ENCODE peak calls at places on chromosomes 3 and 15, in ten cellular contexts. One of them, this sample, is unnamed.

GRCh38 chr3:52108302-52109232 is 45.7 kb downstream of the POC1A start:
- DNase-seq in DND-41: no peak
- DNase-seq in K562: peak
- DNase-seq in dorsolateral prefrontal cortex: peak
- DNase-seq in activated B cell treated with CpG ODN at 0.5 μM for 24 hours: no peak
- DNase-seq in lower leg skin: no peak
- DNase-seq in A549: no peak
- DNase-seq in GM12865: no peak
- DNase-seq in ovary: no peak
- DNase-seq in cardiac fibroblast: peak
- DNase-seq in this sample: no peak

GRCh38 chr15:76903251-76903681 is 1.9 kb downstream of the SCAPER start:
- DNase-seq in lower leg skin: no peak
- DNase-seq in GM12865: peak
- DNase-seq in ovary: no peak
- DNase-seq in activated B cell treated with CpG ODN at 0.5 μM for 24 hours: no peak
- DNase-seq in cardiac fibroblast: peak
- DNase-seq in DND-41: peak
- DNase-seq in K562: no peak
- DNase-seq in A549: peak
- DNase-seq in dorsolateral prefrontal cortex: no peak
- DNase-seq in this sample: peak

GRCh38 chr15:28118531-28118930 is 19.4 kb upstream of the OCA2 start:
- DNase-seq in cardiac fibroblast: no peak
- DNase-seq in ovary: no peak
- DNase-seq in GM12865: no peak
- DNase-seq in dorsolateral prefrontal cortex: no peak
- DNase-seq in K562: no peak
- DNase-seq in lower leg skin: peak
- DNase-seq in activated B cell treated with CpG ODN at 0.5 μM for 24 hours: no peak
- DNase-seq in DND-41: no peak
- DNase-seq in A549: no peak
- DNase-seq in this sample: no peak

GRCh38 chr15:65580287-65580686 is 30.6 kb downstream of the INTS14 start:
- DNase-seq in lower leg skin: no peak
- DNase-seq in dorsolateral prefrontal cortex: no peak
- DNase-seq in DND-41: no peak
- DNase-seq in A549: peak
- DNase-seq in K562: no peak
- DNase-seq in GM12865: no peak
- DNase-seq in cardiac fibroblast: peak
- DNase-seq in activated B cell treated with CpG ODN at 0.5 μM for 24 hours: no peak
- DNase-seq in ovary: no peak
- DNase-seq in this sample: no peak

GRCh38 chr15:70853270-70853854 is 595 bp downstream of the LARP6 start:
- DNase-seq in ovary: peak
- DNase-seq in dorsolateral prefrontal cortex: no peak
- DNase-seq in cardiac fibroblast: peak
- DNase-seq in DND-41: no peak
- DNase-seq in activated B cell treated with CpG ODN at 0.5 μM for 24 hours: no peak
- DNase-seq in K562: no peak
- DNase-seq in lower leg skin: peak
- DNase-seq in A549: no peak
- DNase-seq in GM12865: peak
- DNase-seq in this sample: peak

GRCh38 chr3:137121704-137122314 is 164.0 kb downstream of the IL20RB start:
- DNase-seq in activated B cell treated with CpG ODN at 0.5 μM for 24 hours: no peak
- DNase-seq in cardiac fibroblast: peak
- DNase-seq in dorsolateral prefrontal cortex: no peak
- DNase-seq in ovary: no peak
- DNase-seq in A549: peak
- DNase-seq in K562: peak
- DNase-seq in DND-41: peak
- DNase-seq in GM12865: peak
- DNase-seq in lower leg skin: no peak
- DNase-seq in this sample: peak

GRCh38 chr3:13600950-13601691 is 52.2 kb downstream of the FBLN2 start:
- DNase-seq in GM12865: no peak
- DNase-seq in A549: peak
- DNase-seq in dorsolateral prefrontal cortex: peak
- DNase-seq in activated B cell treated with CpG ODN at 0.5 μM for 24 hours: no peak
- DNase-seq in DND-41: no peak
- DNase-seq in cardiac fibroblast: peak
- DNase-seq in lower leg skin: no peak
- DNase-seq in ovary: no peak
- DNase-seq in K562: no peak
- DNase-seq in this sample: no peak

GRCh38 chr3:49738067-49738713 is 14.4 kb upstream of the GMPPB start:
- DNase-seq in ovary: no peak
- DNase-seq in dorsolateral prefrontal cortex: no peak
- DNase-seq in K562: no peak
- DNase-seq in lower leg skin: peak
- DNase-seq in activated B cell treated with CpG ODN at 0.5 μM for 24 hours: no peak
- DNase-seq in DND-41: no peak
- DNase-seq in cardiac fibroblast: no peak
- DNase-seq in GM12865: no peak
- DNase-seq in A549: no peak
- DNase-seq in this sample: no peak

GRCh38 chr15:89998141-89998661 is 2.9 kb upstream of the ZNF710 start:
- DNase-seq in A549: peak
- DNase-seq in dorsolateral prefrontal cortex: no peak
- DNase-seq in lower leg skin: no peak
- DNase-seq in GM12865: no peak
- DNase-seq in K562: peak
- DNase-seq in DND-41: no peak
- DNase-seq in activated B cell treated with CpG ODN at 0.5 μM for 24 hours: no peak
- DNase-seq in ovary: no peak
- DNase-seq in cardiac fibroblast: no peak
- DNase-seq in this sample: no peak

GRCh38 chr3:30667250-30667585 is 60.8 kb downstream of the TGFBR2 start:
- DNase-seq in A549: no peak
- DNase-seq in cardiac fibroblast: no peak
- DNase-seq in DND-41: peak
- DNase-seq in ovary: no peak
- DNase-seq in lower leg skin: no peak
- DNase-seq in GM12865: no peak
- DNase-seq in activated B cell treated with CpG ODN at 0.5 μM for 24 hours: no peak
- DNase-seq in K562: no peak
- DNase-seq in dorsolateral prefrontal cortex: no peak
- DNase-seq in this sample: no peak

GRCh38 chr15:77455696-77456293 is 35.1 kb downstream of the HMG20A start:
- DNase-seq in ovary: no peak
- DNase-seq in GM12865: peak
- DNase-seq in dorsolateral prefrontal cortex: no peak
- DNase-seq in A549: no peak
- DNase-seq in DND-41: no peak
- DNase-seq in K562: no peak
- DNase-seq in activated B cell treated with CpG ODN at 0.5 μM for 24 hours: no peak
- DNase-seq in cardiac fibroblast: peak
- DNase-seq in lower leg skin: no peak
- DNase-seq in this sample: no peak

GRCh38 chr15:31265871-31266711 is 60.5 kb upstream of the KLF13 start:
- DNase-seq in cardiac fibroblast: peak
- DNase-seq in ovary: no peak
- DNase-seq in K562: no peak
- DNase-seq in activated B cell treated with CpG ODN at 0.5 μM for 24 hours: peak
- DNase-seq in lower leg skin: peak
- DNase-seq in dorsolateral prefrontal cortex: peak
- DNase-seq in DND-41: peak
- DNase-seq in GM12865: peak
- DNase-seq in A549: no peak
- DNase-seq in this sample: peak

GRCh38 chr3:147360936-147361670 is 45.2 kb downstream of the ZIC4 start:
- DNase-seq in A549: no peak
- DNase-seq in cardiac fibroblast: no peak
- DNase-seq in dorsolateral prefrontal cortex: no peak
- DNase-seq in activated B cell treated with CpG ODN at 0.5 μM for 24 hours: no peak
- DNase-seq in DND-41: peak
- DNase-seq in K562: no peak
- DNase-seq in GM12865: peak
- DNase-seq in lower leg skin: no peak
- DNase-seq in ovary: no peak
- DNase-seq in this sample: no peak

GRCh38 chr15:71575474-71576045 is 234.8 kb upstream of the NR2E3 start:
- DNase-seq in lower leg skin: no peak
- DNase-seq in dorsolateral prefrontal cortex: no peak
- DNase-seq in DND-41: no peak
- DNase-seq in GM12865: peak
- DNase-seq in cardiac fibroblast: peak
- DNase-seq in activated B cell treated with CpG ODN at 0.5 μM for 24 hours: no peak
- DNase-seq in K562: no peak
- DNase-seq in A549: peak
- DNase-seq in ovary: no peak
- DNase-seq in this sample: no peak

GRCh38 chr3:14322667-14323295 is 79.6 kb upstream of the SLC6A6 start:
- DNase-seq in K562: no peak
- DNase-seq in GM12865: no peak
- DNase-seq in DND-41: no peak
- DNase-seq in activated B cell treated with CpG ODN at 0.5 μM for 24 hours: no peak
- DNase-seq in cardiac fibroblast: no peak
- DNase-seq in A549: no peak
- DNase-seq in ovary: no peak
- DNase-seq in lower leg skin: no peak
- DNase-seq in dorsolateral prefrontal cortex: no peak
- DNase-seq in this sample: no peak

GRCh38 chr3:134300520-134300919 is 49.9 kb upstream of the RYK start:
- DNase-seq in K562: no peak
- DNase-seq in dorsolateral prefrontal cortex: no peak
- DNase-seq in DND-41: no peak
- DNase-seq in ovary: no peak
- DNase-seq in activated B cell treated with CpG ODN at 0.5 μM for 24 hours: no peak
- DNase-seq in A549: peak
- DNase-seq in GM12865: no peak
- DNase-seq in lower leg skin: no peak
- DNase-seq in cardiac fibroblast: no peak
- DNase-seq in this sample: no peak
- TF ChIP-seq CTCF in K562: no peak
- TF ChIP-seq CTCF in dorsolateral prefrontal cortex: no peak
- TF ChIP-seq CTCF in DND-41: peak
- TF ChIP-seq CTCF in ovary: no peak
- TF ChIP-seq CTCF in activated B cell treated with CpG ODN at 0.5 μM for 24 hours: no peak
- TF ChIP-seq CTCF in A549: no peak
- TF ChIP-seq CTCF in GM12865: no peak
- TF ChIP-seq CTCF in lower leg skin: no peak
- TF ChIP-seq CTCF in cardiac fibroblast: peak
- TF ChIP-seq CTCF in this sample: no peak

GRCh38 chr3:188207941-188208750 is 54.2 kb downstream of the LPP start:
- DNase-seq in lower leg skin: no peak
- DNase-seq in ovary: no peak
- DNase-seq in K562: no peak
- DNase-seq in cardiac fibroblast: no peak
- DNase-seq in activated B cell treated with CpG ODN at 0.5 μM for 24 hours: no peak
- DNase-seq in dorsolateral prefrontal cortex: no peak
- DNase-seq in DND-41: no peak
- DNase-seq in GM12865: no peak
- DNase-seq in A549: no peak
- DNase-seq in this sample: no peak

GRCh38 chr3:188204516-188204915 is 50.6 kb downstream of the LPP start:
- DNase-seq in activated B cell treated with CpG ODN at 0.5 μM for 24 hours: no peak
- DNase-seq in A549: no peak
- DNase-seq in ovary: no peak
- DNase-seq in lower leg skin: no peak
- DNase-seq in DND-41: no peak
- DNase-seq in GM12865: no peak
- DNase-seq in K562: no peak
- DNase-seq in dorsolateral prefrontal cortex: no peak
- DNase-seq in cardiac fibroblast: peak
- DNase-seq in this sample: no peak

GRCh38 chr3:188206787-188207186 is 52.8 kb downstream of the LPP start:
- DNase-seq in activated B cell treated with CpG ODN at 0.5 μM for 24 hours: no peak
- DNase-seq in dorsolateral prefrontal cortex: no peak
- DNase-seq in ovary: no peak
- DNase-seq in lower leg skin: no peak
- DNase-seq in A549: no peak
- DNase-seq in DND-41: no peak
- DNase-seq in GM12865: no peak
- DNase-seq in cardiac fibroblast: no peak
- DNase-seq in K562: no peak
- DNase-seq in this sample: no peak

GRCh38 chr3:188208751-188209433 is 54.9 kb downstream of the LPP start:
- DNase-seq in A549: no peak
- DNase-seq in lower leg skin: no peak
- DNase-seq in activated B cell treated with CpG ODN at 0.5 μM for 24 hours: no peak
- DNase-seq in cardiac fibroblast: peak
- DNase-seq in K562: no peak
- DNase-seq in GM12865: no peak
- DNase-seq in DND-41: no peak
- DNase-seq in ovary: no peak
- DNase-seq in dorsolateral prefrontal cortex: no peak
- DNase-seq in this sample: no peak

DNA sequence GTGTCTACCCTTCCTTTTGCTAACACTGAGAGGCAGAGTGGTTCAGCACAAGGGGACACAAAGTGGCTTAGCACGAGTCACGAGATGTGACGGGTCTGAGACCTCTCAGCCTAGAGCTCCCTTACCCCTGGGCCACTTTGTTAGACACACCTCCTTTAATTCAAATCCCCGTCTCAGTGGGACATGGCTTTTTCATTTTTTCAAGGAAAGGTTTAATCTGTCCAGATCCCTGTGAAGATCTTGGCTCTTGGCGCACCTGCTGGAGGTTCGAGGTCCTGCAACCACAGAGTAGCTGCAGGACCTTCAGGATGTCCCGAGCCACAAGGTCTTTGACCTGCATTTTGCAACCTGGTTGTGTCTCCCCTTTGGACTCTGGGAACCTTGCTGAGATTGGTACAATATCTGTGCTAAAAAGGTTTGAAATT is 52.0 kb downstream of the LPP start:
- DNase-seq in GM12865: peak
- DNase-seq in ovary: no peak
- DNase-seq in DND-41: no peak
- DNase-seq in lower leg skin: no peak
- DNase-seq in activated B cell treated with CpG ODN at 0.5 μM for 24 hours: no peak
- DNase-seq in A549: peak
- DNase-seq in K562: peak
- DNase-seq in cardiac fibroblast: no peak
- DNase-seq in dorsolateral prefrontal cortex: no peak
- DNase-seq in this sample: no peak
- TF ChIP-seq CTCF in GM12865: peak
- TF ChIP-seq CTCF in ovary: no peak
- TF ChIP-seq CTCF in DND-41: no peak
- TF ChIP-seq CTCF in lower leg skin: no peak
- TF ChIP-seq CTCF in activated B cell treated with CpG ODN at 0.5 μM for 24 hours: no peak
- TF ChIP-seq CTCF in A549: no peak
- TF ChIP-seq CTCF in K562: peak
- TF ChIP-seq CTCF in cardiac fibroblast: peak
- TF ChIP-seq CTCF in dorsolateral prefrontal cortex: no peak
- TF ChIP-seq CTCF in this sample: no peak

GRCh38 chr3:138939563-138940241 is 7.2 kb downstream of the FOXL2 start:
- DNase-seq in K562: no peak
- DNase-seq in A549: no peak
- DNase-seq in DND-41: no peak
- DNase-seq in GM12865: no peak
- DNase-seq in ovary: peak
- DNase-seq in dorsolateral prefrontal cortex: no peak
- DNase-seq in lower leg skin: no peak
- DNase-seq in cardiac fibroblast: no peak
- DNase-seq in activated B cell treated with CpG ODN at 0.5 μM for 24 hours: no peak
- DNase-seq in this sample: no peak
- TF ChIP-seq CTCF in K562: no peak
- TF ChIP-seq CTCF in A549: no peak
- TF ChIP-seq CTCF in DND-41: no peak
- TF ChIP-seq CTCF in GM12865: no peak
- TF ChIP-seq CTCF in ovary: no peak
- TF ChIP-seq CTCF in dorsolateral prefrontal cortex: no peak
- TF ChIP-seq CTCF in lower leg skin: no peak
- TF ChIP-seq CTCF in cardiac fibroblast: no peak
- TF ChIP-seq CTCF in activated B cell treated with CpG ODN at 0.5 μM for 24 hours: no peak
- TF ChIP-seq CTCF in this sample: no peak

GRCh38 chr15:60534051-60534450 is 55.1 kb upstream of the ICE2 start:
- DNase-seq in lower leg skin: no peak
- DNase-seq in dorsolateral prefrontal cortex: no peak
- DNase-seq in activated B cell treated with CpG ODN at 0.5 μM for 24 hours: no peak
- DNase-seq in A549: no peak
- DNase-seq in ovary: no peak
- DNase-seq in GM12865: no peak
- DNase-seq in cardiac fibroblast: no peak
- DNase-seq in DND-41: no peak
- DNase-seq in K562: no peak
- DNase-seq in this sample: no peak
- TF ChIP-seq CTCF in lower leg skin: no peak
- TF ChIP-seq CTCF in dorsolateral prefrontal cortex: no peak
- TF ChIP-seq CTCF in activated B cell treated with CpG ODN at 0.5 μM for 24 hours: no peak
- TF ChIP-seq CTCF in A549: no peak
- TF ChIP-seq CTCF in ovary: no peak
- TF ChIP-seq CTCF in GM12865: no peak
- TF ChIP-seq CTCF in cardiac fibroblast: no peak
- TF ChIP-seq CTCF in DND-41: no peak
- TF ChIP-seq CTCF in K562: no peak
- TF ChIP-seq CTCF in this sample: no peak

This sample was measured in GM20000.